ENCODE peak calls at places on chromosomes 16 and 17, in seven cellular contexts. U, A, D, I, Q, S and Z are unnamed samples.

GRCh38 chr16:80123189-80123588 is 417.6 kb upstream of the DYNLRB2 start:
- DNase-seq in U (no peak), A (no peak), D (no peak), I (no peak), Q (no peak), S (no peak), Z (no peak)

GRCh38 chr16:75385507-75386152 is 47.7 kb downstream of the CFDP1 start:
- DNase-seq in U (no peak), A (peak), D (peak), I (no peak), Q (peak), S (no peak), Z (peak)

GRCh38 chr17:53525590-53525989 is 297.1 kb upstream of the KIF2B start:
- DNase-seq in U (no peak), A (no peak), D (no peak), I (no peak), Q (no peak), S (no peak), Z (no peak)

GRCh38 chr17:58759522-58759921 is 3.9 kb downstream of the PPM1E start:
- DNase-seq in U (no peak), A (no peak), D (no peak), I (no peak), Q (no peak), S (no peak), Z (no peak)

GRCh38 chr17:40251576-40251975 is 32.5 kb downstream of the WIPF2 start:
- DNase-seq in U (no peak), A (peak), D (peak), I (peak), Q (no peak), S (no peak), Z (no peak)

GRCh38 chr16:25210758-25211157 is 6.0 kb upstream of the AQP8 start:
- DNase-seq in U (peak), A (peak), D (no peak), I (no peak), Q (no peak), S (no peak), Z (no peak)

GRCh38 chr16:14388243-14388642 is 241.8 kb downstream of the PARN start:
- DNase-seq in U (no peak), A (no peak), D (no peak), I (no peak), Q (no peak), S (no peak), Z (no peak)

GRCh38 chr16:86668136-86668535 is 89.8 kb downstream of the FOXL1 start:
- DNase-seq in U (no peak), A (peak), D (no peak), I (no peak), Q (no peak), S (peak), Z (no peak)

GRCh38 chr16:88062341-88062861 is 111.2 kb downstream of the BANP start:
- DNase-seq in U (no peak), A (peak), D (no peak), I (peak), Q (no peak), S (no peak), Z (no peak)

GRCh38 chr17:46772879-46773620 is 45.4 kb downstream of the WNT3 start:
- DNase-seq in U (no peak), A (no peak), D (no peak), I (no peak), Q (no peak), S (no peak), Z (peak)

GRCh38 chr17:17089206-17089550 is 46.9 kb downstream of the MPRIP start:
- DNase-seq in U (peak), A (no peak), D (no peak), I (peak), Q (no peak), S (no peak), Z (no peak)

GRCh38 chr16:66580605-66581209 is 1.4 kb downstream of the CMTM2 start:
- DNase-seq in U (no peak), A (peak), D (no peak), I (no peak), Q (no peak), S (no peak), Z (no peak)
- TF ChIP-seq CTCF in U (no peak), A (peak), D (no peak), I (no peak), Q (no peak), S (no peak), Z (no peak)

DNA sequence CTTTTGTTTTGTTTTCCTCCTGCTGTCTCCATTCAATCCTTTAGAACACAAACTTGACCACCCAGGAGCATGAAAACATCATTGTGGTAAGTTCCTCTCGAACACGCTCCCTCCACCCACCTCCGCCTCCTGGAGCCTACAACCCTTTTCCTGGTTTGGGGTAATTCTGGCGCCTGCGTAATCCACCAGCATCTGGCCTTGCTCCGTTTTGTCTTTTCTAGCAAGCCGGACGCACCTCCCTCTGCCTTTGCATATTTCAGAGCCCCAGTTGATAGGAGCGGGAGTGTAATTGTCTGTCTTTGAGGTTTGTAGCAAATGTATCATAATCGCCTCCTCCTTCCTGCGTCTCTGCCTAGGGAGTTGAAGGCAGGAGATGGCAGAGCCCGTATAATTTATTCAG is 121.4 kb upstream of the PLCG2 start:
- DNase-seq in U (no peak), A (no peak), D (no peak), I (no peak), Q (no peak), S (no peak), Z (no peak)
- TF ChIP-seq CTCF in U (no peak), A (no peak), D (no peak), I (no peak), Q (no peak), S (no peak), Z (no peak)

GRCh38 chr17:27568216-27568615 is 62.8 kb upstream of the LGALS9 start:
- DNase-seq in U (no peak), A (no peak), D (no peak), I (no peak), Q (no peak), S (no peak), Z (no peak)

GRCh38 chr17:27569884-27570577 is 61.0 kb upstream of the LGALS9 start:
- DNase-seq in U (no peak), A (no peak), D (no peak), I (peak), Q (no peak), S (no peak), Z (no peak)

GRCh38 chr17:27570578-27570914 is 60.4 kb upstream of the LGALS9 start:
- DNase-seq in U (no peak), A (no peak), D (no peak), I (no peak), Q (no peak), S (no peak), Z (no peak)

GRCh38 chr17:27568811-27569210 is 62.2 kb upstream of the LGALS9 start:
- DNase-seq in U (no peak), A (no peak), D (no peak), I (no peak), Q (no peak), S (no peak), Z (no peak)

GRCh38 chr17:27569257-27569722 is 61.7 kb upstream of the LGALS9 start:
- DNase-seq in U (peak), A (no peak), D (no peak), I (peak), Q (peak), S (peak), Z (peak)
- TF ChIP-seq CTCF in U (peak), A (peak), D (peak), I (peak), Q (peak), S (peak), Z (peak)

DNA sequence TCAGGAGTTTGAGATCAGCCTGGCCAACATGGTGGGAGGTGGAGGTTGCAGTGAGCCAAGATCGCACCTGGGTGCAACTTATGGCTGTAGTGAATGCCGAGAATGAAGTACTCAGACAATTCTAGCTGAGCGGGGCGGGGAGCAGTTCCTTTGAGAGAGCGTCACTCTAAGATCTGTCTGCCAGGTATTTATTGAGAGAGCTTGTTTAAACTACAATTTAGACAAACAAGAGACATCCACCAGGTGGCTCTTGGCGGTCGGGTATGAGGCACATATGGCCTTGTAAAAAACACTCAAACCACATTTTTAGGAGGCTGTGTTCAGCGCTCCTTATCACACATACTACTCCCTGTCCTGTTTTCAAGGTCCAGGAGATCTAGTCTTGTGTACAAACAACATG is 40.6 kb upstream of the CDH1 start:
- DNase-seq in U (no peak), A (no peak), D (no peak), I (no peak), Q (no peak), S (no peak), Z (no peak)
- TF ChIP-seq CTCF in U (no peak), A (no peak), D (no peak), I (no peak), Q (no peak), S (no peak), Z (no peak)

GRCh38 chr16:29318037-29318436 is 88.5 kb downstream of the NPIPB11 start:
- DNase-seq in U (no peak), A (peak), D (no peak), I (no peak), Q (no peak), S (no peak), Z (no peak)
- TF ChIP-seq CTCF in U (no peak), A (peak), D (no peak), I (no peak), Q (no peak), S (no peak), Z (no peak)

DNA sequence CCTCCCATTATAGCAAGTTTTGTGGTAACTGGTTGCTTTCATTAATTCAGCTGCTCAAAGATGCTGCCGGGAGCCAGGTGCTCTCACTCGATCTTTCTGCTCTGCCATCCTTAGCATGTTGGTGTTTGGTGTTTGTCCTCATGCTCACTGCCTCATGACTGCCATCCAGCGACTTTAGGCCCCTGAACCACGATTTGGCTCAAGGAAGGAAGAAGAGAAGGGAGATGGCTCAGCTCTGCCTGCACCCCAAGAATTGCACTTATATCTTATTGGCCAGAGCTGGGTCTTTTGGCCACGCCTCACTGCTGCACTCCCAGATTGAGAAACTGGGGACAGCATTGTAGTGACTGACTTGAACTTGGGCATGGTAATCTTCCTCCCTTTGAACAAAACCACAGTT is 52.7 kb downstream of the ARSG start:
- DNase-seq in U (peak), A (no peak), D (no peak), I (no peak), Q (no peak), S (no peak), Z (no peak)
- TF ChIP-seq CTCF in U (no peak), A (no peak), D (no peak), I (no peak), Q (no peak), S (no peak), Z (no peak)

DNA sequence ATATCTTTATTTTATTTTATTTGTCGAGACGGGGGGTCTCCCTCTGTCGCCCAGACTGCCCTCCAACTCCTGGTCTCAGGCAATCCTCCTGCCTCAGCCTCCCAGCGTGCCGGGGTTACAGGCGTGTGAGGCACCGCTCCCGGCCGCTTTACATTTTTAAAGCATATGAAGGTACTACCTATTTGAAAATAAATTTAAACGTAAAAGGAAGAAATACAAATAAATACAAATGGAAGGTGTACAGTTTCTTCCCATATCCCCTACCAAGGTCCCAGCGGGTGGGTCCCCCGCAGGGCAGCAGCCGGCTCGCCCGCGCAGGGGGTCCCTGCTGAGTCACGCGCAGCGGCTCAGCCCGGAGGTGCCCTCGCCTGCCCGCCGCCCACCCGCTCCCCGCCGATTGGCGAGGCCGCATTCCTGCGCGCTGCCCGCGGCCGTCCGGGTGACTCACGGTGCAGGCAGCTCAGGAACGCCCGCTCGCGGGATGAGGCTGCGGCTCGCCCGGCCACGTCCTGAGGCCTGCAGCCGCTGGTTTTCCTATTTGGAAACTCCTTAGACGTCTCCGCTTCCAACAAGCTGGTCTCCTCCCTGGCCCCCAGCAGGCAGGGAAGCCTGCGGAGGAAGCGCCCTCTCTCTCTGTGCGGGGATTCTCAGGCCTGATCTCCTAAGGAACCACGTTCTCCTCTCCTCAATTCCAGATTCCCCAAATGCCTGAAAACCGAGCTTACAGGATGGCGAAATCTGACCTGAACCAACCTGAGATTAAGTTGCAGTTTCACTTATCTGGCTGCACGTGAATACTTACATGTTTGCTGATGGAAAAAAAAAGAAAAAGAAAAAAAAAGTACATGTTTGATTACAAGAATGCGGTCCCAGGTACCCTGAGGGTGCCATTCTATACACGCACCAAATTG is 54.8 kb upstream of the MAP3K14 start:
- DNase-seq in U (peak), A (peak), D (peak), I (peak), Q (no peak), S (peak), Z (no peak)
- TF ChIP-seq CTCF in U (no peak), A (no peak), D (no peak), I (no peak), Q (no peak), S (no peak), Z (no peak)

GRCh38 chr16:69143116-69143515 is 10.7 kb downstream of the UTP4 start:
- DNase-seq in U (no peak), A (no peak), D (no peak), I (no peak), Q (no peak), S (peak), Z (no peak)
- TF ChIP-seq CTCF in U (no peak), A (no peak), D (peak), I (no peak), Q (no peak), S (no peak), Z (no peak)

GRCh38 chr16:29842732-29843346 is 20.2 kb downstream of the CDIPT start:
- DNase-seq in U (no peak), A (no peak), D (no peak), I (no peak), Q (no peak), S (no peak), Z (no peak)
- TF ChIP-seq CTCF in U (no peak), A (no peak), D (no peak), I (no peak), Q (no peak), S (no peak), Z (no peak)